ENCODE peak calls at places on chromosomes 5 and 9, in nine cellular contexts. Z, A, M, E, N, L, Q, S and W are unnamed samples.
A peak's percentile ranks its signal among the peaks of the same experiment; 100 is the strongest.

GRCh38 chr9:129037767-129038098 is 1.3 kb downstream of the MIGA2 start:
- DNase-seq in E (no peak), M (no peak), Z (no peak), S (no peak), Q (peak; percentile 49), L (no peak), N (no peak), A (no peak), W (no peak)

GRCh38 chr5:65094279-65094678 is 325.5 kb downstream of the CWC27 start:
- DNase-seq in E (no peak), S (no peak), Q (no peak), M (no peak), Z (no peak), A (no peak), N (no peak), L (no peak), W (no peak)

GRCh38 chr5:154541553-154541952 is 63.5 kb upstream of the HAND1 start:
- DNase-seq in M (no peak), S (no peak), E (no peak), Q (no peak), N (no peak), A (no peak), Z (no peak), L (no peak), W (no peak)

GRCh38 chr9:28317706-28318210 is 744.5 kb upstream of the C9orf72 start:
- DNase-seq in Q (no peak), L (no peak), M (no peak), E (no peak), A (no peak), N (no peak), S (no peak), Z (no peak), W (no peak)

GRCh38 chr9:120532475-120532874 is 47.5 kb downstream of the CDK5RAP2 start:
- DNase-seq in Q (peak; percentile 67), A (no peak), Z (peak; percentile 62), M (no peak), S (no peak), L (no peak), E (peak; percentile 96), N (no peak), W (peak; percentile 65)

GRCh38 chr9:71608825-71609452 is 159.4 kb downstream of the CEMIP2 start:
- DNase-seq in E (no peak), L (no peak), M (no peak), Z (no peak), N (no peak), A (no peak), S (no peak), Q (no peak), W (peak; percentile 49)

GRCh38 chr5:176680226-176680563 is 32.9 kb downstream of the TSPAN17 start:
- DNase-seq in Z (no peak), A (no peak), Q (no peak), N (peak; percentile 60), E (no peak), L (no peak), M (no peak), S (no peak), W (no peak)

GRCh38 chr5:136132087-136132486 is 558 bp upstream of the SMAD5 start:
- DNase-seq in S (peak; percentile 37), M (no peak), Q (no peak), Z (no peak), A (no peak), E (peak; percentile 23), N (no peak), L (no peak), W (peak; percentile 10)

GRCh38 chr9:95062601-95063065 is 254.9 kb downstream of the FANCC start:
- DNase-seq in Q (no peak), L (no peak), M (no peak), Z (no peak), A (no peak), N (no peak), S (no peak), E (no peak), W (no peak)

GRCh38 chr9:83544002-83544698 is 5.9 kb upstream of the FRMD3 start:
- DNase-seq in S (peak; percentile 29), Z (no peak), E (peak; percentile 75), M (peak; percentile 26), L (peak; percentile 47), A (no peak), N (no peak), Q (peak; percentile 88), W (peak; percentile 93)

GRCh38 chr9:122125891-122126331 is 32.8 kb upstream of the TTLL11 start:
- DNase-seq in E (no peak), Z (no peak), S (peak; percentile 32), L (no peak), N (peak; percentile 68), A (no peak), Q (no peak), M (no peak), W (peak; percentile 64)

GRCh38 chr9:93288341-93288740 is 104.4 kb downstream of the WNK2 start:
- DNase-seq in S (no peak), Q (no peak), L (no peak), N (no peak), E (peak; percentile 31), Z (no peak), A (no peak), M (no peak), W (no peak)